ENCODE peak calls at places on chromosomes 2 and 18, in ten cellular contexts. T, B, Y, R, O, A, V, L, D and U are unnamed samples.

GRCh38 chr18:57294547-57294946 is 57.8 kb upstream of the ST8SIA3 start:
- DNase-seq in T (no peak), A (no peak), B (no peak), O (no peak), V (no peak), R (no peak), D (no peak), Y (no peak), L (no peak), U (no peak)

GRCh38 chr2:144522741-144523605 is 3.1 kb upstream of the ZEB2 start:
- DNase-seq in A (no peak), V (peak; percentile 57), O (no peak), T (no peak), D (no peak), Y (peak; percentile 33), B (no peak), L (no peak), R (no peak), U (no peak)

GRCh38 chr2:12006841-12007240 is 260.4 kb downstream of the LPIN1 start:
- DNase-seq in Y (peak; percentile 44), L (peak; percentile 61), B (no peak), R (peak; percentile 13), T (peak; percentile 49), D (no peak), V (no peak), A (no peak), O (no peak), U (no peak)

GRCh38 chr18:8960740-8961657 is 141.5 kb upstream of the NDUFV2 start:
- DNase-seq in O (no peak), A (no peak), V (no peak), L (peak; percentile 52), Y (peak; percentile 84), B (peak; percentile 76), T (peak; percentile 90), D (no peak), R (peak; percentile 60), U (no peak)

GRCh38 chr18:36441872-36442271 is 144.4 kb downstream of the FHOD3 start:
- DNase-seq in L (no peak), O (no peak), D (no peak), T (peak; percentile 32), V (no peak), B (peak; percentile 61), R (peak; percentile 20), A (no peak), Y (peak; percentile 35), U (no peak)

GRCh38 chr2:181152701-181153100 is 172.3 kb downstream of the UBE2E3 start:
- DNase-seq in V (no peak), R (no peak), Y (no peak), D (no peak), O (peak; percentile 29), L (no peak), B (no peak), A (no peak), T (no peak), U (no peak)

GRCh38 chr2:55159037-55159651 is 72.9 kb downstream of the CLHC1 start:
- DNase-seq in O (no peak), B (no peak), V (no peak), Y (no peak), L (no peak), R (no peak), A (no peak), D (no peak), T (no peak), U (no peak)

GRCh38 chr2:162126145-162126926 is 25.7 kb downstream of the GCG start:
- DNase-seq in B (no peak), D (peak; percentile 54), T (no peak), R (no peak), Y (no peak), L (no peak), O (no peak), V (no peak), A (no peak), U (no peak)

GRCh38 chr2:168030862-168031624 is 216.4 kb downstream of the STK39 start:
- DNase-seq in V (no peak), A (no peak), B (no peak), Y (peak; percentile 76), O (no peak), R (peak; percentile 79), L (peak; percentile 11), T (peak; percentile 93), D (no peak), U (no peak)

GRCh38 chr2:68188831-68189230 is 31.1 kb downstream of the PNO1 start:
- DNase-seq in T (no peak), B (peak; percentile 18), O (no peak), Y (no peak), D (no peak), A (no peak), R (no peak), V (no peak), L (no peak), U (no peak)

GRCh38 chr2:12923907-12924610 is 207.3 kb downstream of the TRIB2 start:
- DNase-seq in L (no peak), V (no peak), D (no peak), T (peak; percentile 47), B (no peak), A (no peak), Y (no peak), R (peak; percentile 75), O (no peak), U (no peak)

GRCh38 chr18:75880913-75881504 is 453.5 kb upstream of the SMIM21 start:
- DNase-seq in D (no peak), A (no peak), L (no peak), T (no peak), R (no peak), O (no peak), B (no peak), Y (no peak), V (no peak), U (no peak)

GRCh38 chr2:173311844-173312606 is 42.6 kb upstream of the CDCA7 start:
- DNase-seq in O (no peak), R (no peak), Y (no peak), D (no peak), V (no peak), T (no peak), B (no peak), L (no peak), A (no peak), U (no peak)

GRCh38 chr18:13381907-13382682 is 163.5 kb downstream of the LDLRAD4 start:
- DNase-seq in T (peak; percentile 83), O (peak; percentile 10), B (no peak), V (peak; percentile 46), D (peak; percentile 55), L (peak; percentile 51), R (peak; percentile 91), A (peak; percentile 60), Y (peak; percentile 77), U (no peak)

GRCh38 chr2:23482188-23482587 is 97.2 kb downstream of the KLHL29 start:
- DNase-seq in A (no peak), O (no peak), L (no peak), Y (no peak), R (no peak), T (no peak), B (no peak), V (no peak), D (no peak), U (no peak)

GRCh38 chr2:165239826-165240618 is 808 bp downstream of the SCN2A start:
- DNase-seq in B (no peak), R (no peak), Y (no peak), V (no peak), D (no peak), A (no peak), L (no peak), O (no peak), T (no peak), U (no peak)

GRCh38 chr2:26692814-26693286 is 328 bp downstream of the KCNK3 start:
- DNase-seq in B (peak; percentile 72), D (peak; percentile 6), A (no peak), T (peak; percentile 26), Y (no peak), L (peak; percentile 57), O (no peak), V (no peak), R (peak; percentile 48), U (no peak)

GRCh38 chr2:18437909-18438308 is 122.5 kb downstream of the RDH14 start:
- DNase-seq in O (no peak), V (no peak), B (no peak), R (no peak), A (no peak), D (no peak), L (no peak), T (no peak), Y (no peak), U (no peak)

GRCh38 chr2:64295326-64296149 is 151.3 kb upstream of the PELI1 start:
- DNase-seq in T (no peak), O (no peak), A (no peak), Y (no peak), L (no peak), V (no peak), R (no peak), B (no peak), D (no peak), U (no peak)

GRCh38 chr2:100013892-100014677 is 128.3 kb downstream of the AFF3 start:
- DNase-seq in D (no peak), L (peak; percentile 96), B (peak; percentile 98), Y (peak; percentile 96), A (peak; percentile 41), T (peak; percentile 96), R (peak; percentile 87), V (no peak), O (no peak), U (peak; percentile 82)

GRCh38 chr2:105324732-105325131 is 4.8 kb downstream of the TGFBRAP1 start:
- DNase-seq in V (no peak), D (no peak), O (no peak), R (peak; percentile 46), B (peak; percentile 70), Y (peak; percentile 82), A (no peak), L (peak; percentile 79), T (peak; percentile 86), U (no peak)

GRCh38 chr18:69946608-69947155 is 991 bp downstream of the CD226 start:
- DNase-seq in L (no peak), T (no peak), D (no peak), R (no peak), Y (no peak), B (no peak), A (no peak), O (no peak), V (no peak), U (no peak)

GRCh38 chr2:128646691-128647090 is 328.0 kb upstream of the HS6ST1 start:
- DNase-seq in V (no peak), Y (no peak), R (no peak), L (no peak), D (no peak), A (peak; percentile 20), O (no peak), B (no peak), T (no peak), U (no peak)

GRCh38 chr18:21315741-21316187 is 73.7 kb downstream of the GREB1L start:
- DNase-seq in A (no peak), Y (no peak), L (peak; percentile 3), O (no peak), R (no peak), V (no peak), T (no peak), D (no peak), B (no peak), U (no peak)

GRCh38 chr18:832085-832681 is 20.1 kb upstream of the YES1 start:
- DNase-seq in D (no peak), Y (no peak), L (no peak), V (no peak), T (peak; percentile 58), O (no peak), A (peak; percentile 32), B (no peak), R (no peak), U (peak; percentile 90)

GRCh38 chr2:69159988-69160387 is 147.0 kb downstream of the ANTXR1 start:
- DNase-seq in A (no peak), R (no peak), B (no peak), L (no peak), T (no peak), Y (no peak), D (no peak), O (no peak), V (no peak), U (no peak)

GRCh38 chr2:109264595-109265328 is 135.8 kb downstream of the SH3RF3 start:
- DNase-seq in Y (peak; percentile 11), L (peak; percentile 70), R (peak; percentile 49), V (no peak), O (no peak), D (no peak), B (no peak), A (no peak), T (peak; percentile 70), U (no peak)

GRCh38 chr2:61970807-61971556 is 65.5 kb downstream of the COMMD1 start:
- DNase-seq in D (no peak), A (no peak), Y (no peak), B (peak; percentile 70), V (no peak), L (no peak), O (no peak), R (no peak), T (no peak), U (no peak)